ENCODE peak calls at places on chromosomes 11 and 22, in nine cellular contexts. One of them, this sample, is unnamed.

GRCh38 chr11:102244681-102245409 is 72.4 kb upstream of the BIRC3 start:
- DNase-seq in activated T-cell treated with anti-CD3 and anti-CD28 coated beads for 1 hour: no peak
- DNase-seq in lower leg skin: no peak
- DNase-seq in stimulated activated CD4-positive, alpha-beta T cell treated with anti-CD3 and anti-CD28 coated beads, Interleukin-2, amount 100 ng/mL, for 48 hours: no peak
- DNase-seq in GM23338: no peak
- DNase-seq in NCI-H748 treated with DMSO at 0.1 percent for 48 hours: no peak
- DNase-seq in DMS79 treated with DMSO at 0.1 percent for 48 hours: no peak
- DNase-seq in hippocampal formation: no peak
- DNase-seq in erythroblast: no peak
- DNase-seq in this sample: no peak

GRCh38 chr11:123590296-123590912 is 64.0 kb downstream of the SCN3B start:
- DNase-seq in erythroblast: no peak
- DNase-seq in hippocampal formation: no peak
- DNase-seq in lower leg skin: no peak
- DNase-seq in DMS79 treated with DMSO at 0.1 percent for 48 hours: no peak
- DNase-seq in GM23338: no peak
- DNase-seq in NCI-H748 treated with DMSO at 0.1 percent for 48 hours: no peak
- DNase-seq in activated T-cell treated with anti-CD3 and anti-CD28 coated beads for 1 hour: no peak
- DNase-seq in stimulated activated CD4-positive, alpha-beta T cell treated with anti-CD3 and anti-CD28 coated beads, Interleukin-2, amount 100 ng/mL, for 48 hours: no peak
- DNase-seq in this sample: no peak

GRCh38 chr11:61553373-61554171 is 27.3 kb downstream of the SYT7 start:
- DNase-seq in GM23338: no peak
- DNase-seq in lower leg skin: no peak
- DNase-seq in hippocampal formation: no peak
- DNase-seq in stimulated activated CD4-positive, alpha-beta T cell treated with anti-CD3 and anti-CD28 coated beads, Interleukin-2, amount 100 ng/mL, for 48 hours: no peak
- DNase-seq in DMS79 treated with DMSO at 0.1 percent for 48 hours: no peak
- DNase-seq in activated T-cell treated with anti-CD3 and anti-CD28 coated beads for 1 hour: no peak
- DNase-seq in erythroblast: no peak
- DNase-seq in NCI-H748 treated with DMSO at 0.1 percent for 48 hours: no peak
- DNase-seq in this sample: no peak

GRCh38 chr11:19673924-19674390 is 38.7 kb upstream of the NAV2 start:
- DNase-seq in NCI-H748 treated with DMSO at 0.1 percent for 48 hours: no peak
- DNase-seq in lower leg skin: peak; percentile 69
- DNase-seq in activated T-cell treated with anti-CD3 and anti-CD28 coated beads for 1 hour: no peak
- DNase-seq in DMS79 treated with DMSO at 0.1 percent for 48 hours: peak; percentile 97
- DNase-seq in GM23338: peak; percentile 54
- DNase-seq in hippocampal formation: peak; percentile 18
- DNase-seq in erythroblast: no peak
- DNase-seq in stimulated activated CD4-positive, alpha-beta T cell treated with anti-CD3 and anti-CD28 coated beads, Interleukin-2, amount 100 ng/mL, for 48 hours: no peak
- DNase-seq in this sample: no peak

GRCh38 chr22:19932367-19933206 is 9.0 kb upstream of the COMT start:
- DNase-seq in GM23338: no peak
- DNase-seq in activated T-cell treated with anti-CD3 and anti-CD28 coated beads for 1 hour: no peak
- DNase-seq in erythroblast: peak; percentile 91
- DNase-seq in NCI-H748 treated with DMSO at 0.1 percent for 48 hours: no peak
- DNase-seq in hippocampal formation: no peak
- DNase-seq in lower leg skin: peak; percentile 41
- DNase-seq in DMS79 treated with DMSO at 0.1 percent for 48 hours: peak; percentile 77
- DNase-seq in stimulated activated CD4-positive, alpha-beta T cell treated with anti-CD3 and anti-CD28 coated beads, Interleukin-2, amount 100 ng/mL, for 48 hours: no peak
- DNase-seq in this sample: no peak

GRCh38 chr22:30485362-30485988 is 13.7 kb upstream of the SEC14L3 start:
- DNase-seq in lower leg skin: peak; percentile 33
- DNase-seq in DMS79 treated with DMSO at 0.1 percent for 48 hours: no peak
- DNase-seq in hippocampal formation: peak; percentile 7
- DNase-seq in stimulated activated CD4-positive, alpha-beta T cell treated with anti-CD3 and anti-CD28 coated beads, Interleukin-2, amount 100 ng/mL, for 48 hours: peak; percentile 73
- DNase-seq in erythroblast: peak; percentile 84
- DNase-seq in GM23338: peak; percentile 79
- DNase-seq in NCI-H748 treated with DMSO at 0.1 percent for 48 hours: no peak
- DNase-seq in activated T-cell treated with anti-CD3 and anti-CD28 coated beads for 1 hour: peak; percentile 63
- DNase-seq in this sample: peak; percentile 74

GRCh38 chr11:12832828-12833227 is 158.6 kb downstream of the TEAD1 start:
- DNase-seq in DMS79 treated with DMSO at 0.1 percent for 48 hours: peak; percentile 91
- DNase-seq in erythroblast: no peak
- DNase-seq in stimulated activated CD4-positive, alpha-beta T cell treated with anti-CD3 and anti-CD28 coated beads, Interleukin-2, amount 100 ng/mL, for 48 hours: no peak
- DNase-seq in activated T-cell treated with anti-CD3 and anti-CD28 coated beads for 1 hour: no peak
- DNase-seq in lower leg skin: no peak
- DNase-seq in GM23338: no peak
- DNase-seq in hippocampal formation: no peak
- DNase-seq in NCI-H748 treated with DMSO at 0.1 percent for 48 hours: peak; percentile 38
- DNase-seq in this sample: no peak

GRCh38 chr22:30253205-30253852 is 6.8 kb upstream of the LIF start:
- DNase-seq in GM23338: no peak
- DNase-seq in activated T-cell treated with anti-CD3 and anti-CD28 coated beads for 1 hour: no peak
- DNase-seq in hippocampal formation: no peak
- DNase-seq in DMS79 treated with DMSO at 0.1 percent for 48 hours: no peak
- DNase-seq in NCI-H748 treated with DMSO at 0.1 percent for 48 hours: no peak
- DNase-seq in lower leg skin: no peak
- DNase-seq in erythroblast: no peak
- DNase-seq in stimulated activated CD4-positive, alpha-beta T cell treated with anti-CD3 and anti-CD28 coated beads, Interleukin-2, amount 100 ng/mL, for 48 hours: no peak
- DNase-seq in this sample: no peak

GRCh38 chr11:9765320-9766101 is 101.6 kb downstream of the SWAP70 start:
- DNase-seq in hippocampal formation: no peak
- DNase-seq in stimulated activated CD4-positive, alpha-beta T cell treated with anti-CD3 and anti-CD28 coated beads, Interleukin-2, amount 100 ng/mL, for 48 hours: no peak
- DNase-seq in lower leg skin: no peak
- DNase-seq in activated T-cell treated with anti-CD3 and anti-CD28 coated beads for 1 hour: no peak
- DNase-seq in NCI-H748 treated with DMSO at 0.1 percent for 48 hours: no peak
- DNase-seq in erythroblast: no peak
- DNase-seq in DMS79 treated with DMSO at 0.1 percent for 48 hours: no peak
- DNase-seq in GM23338: peak; percentile 64
- DNase-seq in this sample: no peak

GRCh38 chr22:20465759-20466077 is 28.1 kb upstream of the SCARF2 start:
- DNase-seq in lower leg skin: no peak
- DNase-seq in DMS79 treated with DMSO at 0.1 percent for 48 hours: no peak
- DNase-seq in stimulated activated CD4-positive, alpha-beta T cell treated with anti-CD3 and anti-CD28 coated beads, Interleukin-2, amount 100 ng/mL, for 48 hours: no peak
- DNase-seq in GM23338: no peak
- DNase-seq in activated T-cell treated with anti-CD3 and anti-CD28 coated beads for 1 hour: no peak
- DNase-seq in hippocampal formation: no peak
- DNase-seq in NCI-H748 treated with DMSO at 0.1 percent for 48 hours: no peak
- DNase-seq in erythroblast: no peak
- DNase-seq in this sample: no peak

GRCh38 chr22:25747245-25747944 is 5.4 kb downstream of the MYO18B start:
- DNase-seq in DMS79 treated with DMSO at 0.1 percent for 48 hours: no peak
- DNase-seq in erythroblast: peak; percentile 64
- DNase-seq in stimulated activated CD4-positive, alpha-beta T cell treated with anti-CD3 and anti-CD28 coated beads, Interleukin-2, amount 100 ng/mL, for 48 hours: no peak
- DNase-seq in NCI-H748 treated with DMSO at 0.1 percent for 48 hours: no peak
- DNase-seq in hippocampal formation: no peak
- DNase-seq in activated T-cell treated with anti-CD3 and anti-CD28 coated beads for 1 hour: no peak
- DNase-seq in lower leg skin: no peak
- DNase-seq in GM23338: no peak
- DNase-seq in this sample: peak; percentile 60

GRCh38 chr11:116851631-116852030 is 14.2 kb upstream of the APOA1 start:
- DNase-seq in GM23338: no peak
- DNase-seq in hippocampal formation: no peak
- DNase-seq in erythroblast: no peak
- DNase-seq in lower leg skin: no peak
- DNase-seq in DMS79 treated with DMSO at 0.1 percent for 48 hours: no peak
- DNase-seq in activated T-cell treated with anti-CD3 and anti-CD28 coated beads for 1 hour: no peak
- DNase-seq in NCI-H748 treated with DMSO at 0.1 percent for 48 hours: no peak
- DNase-seq in stimulated activated CD4-positive, alpha-beta T cell treated with anti-CD3 and anti-CD28 coated beads, Interleukin-2, amount 100 ng/mL, for 48 hours: no peak
- DNase-seq in this sample: no peak

GRCh38 chr11:88293931-88294330 is 43.6 kb downstream of the CTSC start:
- DNase-seq in erythroblast: no peak
- DNase-seq in activated T-cell treated with anti-CD3 and anti-CD28 coated beads for 1 hour: no peak
- DNase-seq in hippocampal formation: no peak
- DNase-seq in NCI-H748 treated with DMSO at 0.1 percent for 48 hours: no peak
- DNase-seq in lower leg skin: no peak
- DNase-seq in stimulated activated CD4-positive, alpha-beta T cell treated with anti-CD3 and anti-CD28 coated beads, Interleukin-2, amount 100 ng/mL, for 48 hours: no peak
- DNase-seq in DMS79 treated with DMSO at 0.1 percent for 48 hours: no peak
- DNase-seq in GM23338: no peak
- DNase-seq in this sample: no peak

GRCh38 chr11:68122936-68123539 is 1.9 kb upstream of the CHKA start:
- DNase-seq in NCI-H748 treated with DMSO at 0.1 percent for 48 hours: no peak
- DNase-seq in DMS79 treated with DMSO at 0.1 percent for 48 hours: no peak
- DNase-seq in lower leg skin: no peak
- DNase-seq in stimulated activated CD4-positive, alpha-beta T cell treated with anti-CD3 and anti-CD28 coated beads, Interleukin-2, amount 100 ng/mL, for 48 hours: no peak
- DNase-seq in GM23338: peak; percentile 40
- DNase-seq in activated T-cell treated with anti-CD3 and anti-CD28 coated beads for 1 hour: no peak
- DNase-seq in hippocampal formation: no peak
- DNase-seq in erythroblast: no peak
- DNase-seq in this sample: no peak

GRCh38 chr11:87878373-87878779 is 296.9 kb downstream of the RAB38 start:
- DNase-seq in NCI-H748 treated with DMSO at 0.1 percent for 48 hours: no peak
- DNase-seq in lower leg skin: no peak
- DNase-seq in DMS79 treated with DMSO at 0.1 percent for 48 hours: no peak
- DNase-seq in hippocampal formation: peak; percentile 49
- DNase-seq in stimulated activated CD4-positive, alpha-beta T cell treated with anti-CD3 and anti-CD28 coated beads, Interleukin-2, amount 100 ng/mL, for 48 hours: no peak
- DNase-seq in erythroblast: peak; percentile 18
- DNase-seq in GM23338: peak; percentile 63
- DNase-seq in activated T-cell treated with anti-CD3 and anti-CD28 coated beads for 1 hour: no peak
- DNase-seq in this sample: no peak

GRCh38 chr22:32050678-32051515 is 7.8 kb downstream of the SLC5A1 start:
- DNase-seq in DMS79 treated with DMSO at 0.1 percent for 48 hours: no peak
- DNase-seq in NCI-H748 treated with DMSO at 0.1 percent for 48 hours: no peak
- DNase-seq in lower leg skin: peak; percentile 70
- DNase-seq in activated T-cell treated with anti-CD3 and anti-CD28 coated beads for 1 hour: no peak
- DNase-seq in stimulated activated CD4-positive, alpha-beta T cell treated with anti-CD3 and anti-CD28 coated beads, Interleukin-2, amount 100 ng/mL, for 48 hours: peak; percentile 53
- DNase-seq in hippocampal formation: no peak
- DNase-seq in GM23338: peak; percentile 58
- DNase-seq in erythroblast: no peak
- DNase-seq in this sample: peak; percentile 58

GRCh38 chr22:24727218-24727851 is 47.2 kb downstream of the PIWIL3 start:
- DNase-seq in hippocampal formation: no peak
- DNase-seq in lower leg skin: no peak
- DNase-seq in stimulated activated CD4-positive, alpha-beta T cell treated with anti-CD3 and anti-CD28 coated beads, Interleukin-2, amount 100 ng/mL, for 48 hours: no peak
- DNase-seq in NCI-H748 treated with DMSO at 0.1 percent for 48 hours: peak; percentile 83
- DNase-seq in activated T-cell treated with anti-CD3 and anti-CD28 coated beads for 1 hour: no peak
- DNase-seq in erythroblast: peak; percentile 54
- DNase-seq in GM23338: no peak
- DNase-seq in DMS79 treated with DMSO at 0.1 percent for 48 hours: peak; percentile 70
- DNase-seq in this sample: no peak

GRCh38 chr22:27238935-27239510 is 562.5 kb downstream of the MN1 start:
- DNase-seq in GM23338: no peak
- DNase-seq in hippocampal formation: no peak
- DNase-seq in activated T-cell treated with anti-CD3 and anti-CD28 coated beads for 1 hour: no peak
- DNase-seq in NCI-H748 treated with DMSO at 0.1 percent for 48 hours: no peak
- DNase-seq in lower leg skin: no peak
- DNase-seq in DMS79 treated with DMSO at 0.1 percent for 48 hours: no peak
- DNase-seq in erythroblast: no peak
- DNase-seq in stimulated activated CD4-positive, alpha-beta T cell treated with anti-CD3 and anti-CD28 coated beads, Interleukin-2, amount 100 ng/mL, for 48 hours: no peak
- DNase-seq in this sample: no peak

GRCh38 chr11:75337195-75337654 is 14.2 kb downstream of the ARRB1 start:
- DNase-seq in activated T-cell treated with anti-CD3 and anti-CD28 coated beads for 1 hour: no peak
- DNase-seq in NCI-H748 treated with DMSO at 0.1 percent for 48 hours: no peak
- DNase-seq in erythroblast: peak; percentile 66
- DNase-seq in lower leg skin: no peak
- DNase-seq in GM23338: no peak
- DNase-seq in hippocampal formation: no peak
- DNase-seq in stimulated activated CD4-positive, alpha-beta T cell treated with anti-CD3 and anti-CD28 coated beads, Interleukin-2, amount 100 ng/mL, for 48 hours: no peak
- DNase-seq in DMS79 treated with DMSO at 0.1 percent for 48 hours: no peak
- DNase-seq in this sample: peak; percentile 77

GRCh38 chr11:61567286-61568061 is 13.4 kb downstream of the SYT7 start:
- DNase-seq in activated T-cell treated with anti-CD3 and anti-CD28 coated beads for 1 hour: peak; percentile 70
- DNase-seq in NCI-H748 treated with DMSO at 0.1 percent for 48 hours: no peak
- DNase-seq in DMS79 treated with DMSO at 0.1 percent for 48 hours: no peak
- DNase-seq in erythroblast: peak; percentile 83
- DNase-seq in lower leg skin: peak; percentile 75
- DNase-seq in stimulated activated CD4-positive, alpha-beta T cell treated with anti-CD3 and anti-CD28 coated beads, Interleukin-2, amount 100 ng/mL, for 48 hours: peak; percentile 79
- DNase-seq in hippocampal formation: no peak
- DNase-seq in GM23338: peak; percentile 92
- DNase-seq in this sample: peak; percentile 60

GRCh38 chr11:95569207-95569606 is 220.4 kb downstream of the FAM76B start:
- DNase-seq in lower leg skin: no peak
- DNase-seq in erythroblast: no peak
- DNase-seq in NCI-H748 treated with DMSO at 0.1 percent for 48 hours: no peak
- DNase-seq in GM23338: no peak
- DNase-seq in stimulated activated CD4-positive, alpha-beta T cell treated with anti-CD3 and anti-CD28 coated beads, Interleukin-2, amount 100 ng/mL, for 48 hours: no peak
- DNase-seq in DMS79 treated with DMSO at 0.1 percent for 48 hours: no peak
- DNase-seq in activated T-cell treated with anti-CD3 and anti-CD28 coated beads for 1 hour: no peak
- DNase-seq in hippocampal formation: no peak
- DNase-seq in this sample: no peak